ENCODE peak calls at places on chromosomes 6 and 20, in six cellular contexts. One of them, this sample, is unnamed.

GRCh38 chr6:158630944-158631616 is 13.5 kb downstream of the DYNLT1 start:
- DNase-seq in mammary epithelial cell: peak
- DNase-seq in neural crest cell: no peak
- DNase-seq in fibroblast of lung: peak
- DNase-seq in NB4: no peak
- DNase-seq in omental fat pad: no peak
- DNase-seq in this sample: no peak

GRCh38 chr6:149054559-149055194 is 262.8 kb upstream of the TAB2 start:
- DNase-seq in mammary epithelial cell: no peak
- DNase-seq in neural crest cell: no peak
- DNase-seq in fibroblast of lung: no peak
- DNase-seq in NB4: no peak
- DNase-seq in omental fat pad: no peak
- DNase-seq in this sample: peak

GRCh38 chr20:3239867-3240775 is 1.1 kb upstream of the SLC4A11 start:
- DNase-seq in mammary epithelial cell: peak
- DNase-seq in neural crest cell: no peak
- DNase-seq in fibroblast of lung: peak
- DNase-seq in NB4: no peak
- DNase-seq in omental fat pad: no peak
- DNase-seq in this sample: peak

GRCh38 chr6:33249732-33250625 is 21.7 kb downstream of the VPS52 start:
- DNase-seq in mammary epithelial cell: peak
- DNase-seq in neural crest cell: no peak
- DNase-seq in fibroblast of lung: peak
- DNase-seq in NB4: peak
- DNase-seq in omental fat pad: no peak
- DNase-seq in this sample: peak

GRCh38 chr6:169452117-169452868 is 198.6 kb upstream of the THBS2 start:
- DNase-seq in mammary epithelial cell: peak
- DNase-seq in neural crest cell: no peak
- DNase-seq in fibroblast of lung: peak
- DNase-seq in NB4: no peak
- DNase-seq in omental fat pad: peak
- DNase-seq in this sample: no peak

GRCh38 chr6:169577974-169578373 is 123.9 kb downstream of the WDR27 start:
- DNase-seq in mammary epithelial cell: no peak
- DNase-seq in neural crest cell: no peak
- DNase-seq in fibroblast of lung: no peak
- DNase-seq in NB4: no peak
- DNase-seq in omental fat pad: no peak
- DNase-seq in this sample: no peak

GRCh38 chr20:60211618-60212463 is 253.6 kb downstream of the CDH26 start:
- DNase-seq in mammary epithelial cell: no peak
- DNase-seq in neural crest cell: no peak
- DNase-seq in fibroblast of lung: no peak
- DNase-seq in NB4: no peak
- DNase-seq in omental fat pad: no peak
- DNase-seq in this sample: no peak

GRCh38 chr6:17281497-17282481 is 628 bp downstream of the RBM24 start:
- DNase-seq in mammary epithelial cell: no peak
- DNase-seq in neural crest cell: peak
- DNase-seq in fibroblast of lung: peak
- DNase-seq in NB4: no peak
- DNase-seq in omental fat pad: no peak
- DNase-seq in this sample: no peak

GRCh38 chr6:31821301-31822037 is 6.1 kb upstream of the HSPA1B start:
- DNase-seq in mammary epithelial cell: peak
- DNase-seq in neural crest cell: peak
- DNase-seq in fibroblast of lung: peak
- DNase-seq in NB4: peak
- DNase-seq in omental fat pad: peak
- DNase-seq in this sample: peak

GRCh38 chr6:51949451-51949850 is 138.0 kb downstream of the PKHD1 start:
- DNase-seq in mammary epithelial cell: no peak
- DNase-seq in neural crest cell: no peak
- DNase-seq in fibroblast of lung: no peak
- DNase-seq in NB4: no peak
- DNase-seq in omental fat pad: no peak
- DNase-seq in this sample: no peak

GRCh38 chr6:167937948-167938911 is 59.2 kb upstream of the KIF25 start:
- DNase-seq in mammary epithelial cell: peak
- DNase-seq in neural crest cell: no peak
- DNase-seq in fibroblast of lung: no peak
- DNase-seq in NB4: peak
- DNase-seq in omental fat pad: no peak
- DNase-seq in this sample: no peak

GRCh38 chr6:35731736-35732532 is 4.9 kb upstream of the ARMC12 start:
- DNase-seq in mammary epithelial cell: peak
- DNase-seq in neural crest cell: peak
- DNase-seq in fibroblast of lung: peak
- DNase-seq in NB4: peak
- DNase-seq in omental fat pad: peak
- DNase-seq in this sample: peak

GRCh38 chr20:19693508-19693907 is 64.5 kb upstream of the RIN2 start:
- DNase-seq in mammary epithelial cell: no peak
- DNase-seq in neural crest cell: no peak
- DNase-seq in fibroblast of lung: no peak
- DNase-seq in NB4: no peak
- DNase-seq in omental fat pad: no peak
- DNase-seq in this sample: no peak

GRCh38 chr20:32474967-32475819 is 109.9 kb downstream of the NOL4L start:
- DNase-seq in mammary epithelial cell: peak
- DNase-seq in neural crest cell: peak
- DNase-seq in fibroblast of lung: peak
- DNase-seq in NB4: no peak
- DNase-seq in omental fat pad: no peak
- DNase-seq in this sample: peak

GRCh38 chr20:33730946-33731692 is 677 bp upstream of the ZNF341 start:
- DNase-seq in mammary epithelial cell: no peak
- DNase-seq in neural crest cell: no peak
- DNase-seq in fibroblast of lung: no peak
- DNase-seq in NB4: no peak
- DNase-seq in omental fat pad: no peak
- DNase-seq in this sample: no peak

GRCh38 chr6:79277109-79277508 is 42.6 kb upstream of the HMGN3 start:
- DNase-seq in mammary epithelial cell: peak
- DNase-seq in neural crest cell: no peak
- DNase-seq in fibroblast of lung: peak
- DNase-seq in NB4: no peak
- DNase-seq in omental fat pad: no peak
- DNase-seq in this sample: no peak

GRCh38 chr6:31927242-31927867 is at the start of gene C2:
- DNase-seq in mammary epithelial cell: no peak
- DNase-seq in neural crest cell: no peak
- DNase-seq in fibroblast of lung: no peak
- DNase-seq in NB4: no peak
- DNase-seq in omental fat pad: no peak
- DNase-seq in this sample: no peak

GRCh38 chr20:44032583-44033138 is 118.0 kb downstream of the TOX2 start:
- DNase-seq in mammary epithelial cell: no peak
- DNase-seq in neural crest cell: no peak
- DNase-seq in fibroblast of lung: no peak
- DNase-seq in NB4: no peak
- DNase-seq in omental fat pad: no peak
- DNase-seq in this sample: no peak

GRCh38 chr6:90677440-90677839 is 90.6 kb upstream of the MAP3K7 start:
- DNase-seq in mammary epithelial cell: no peak
- DNase-seq in neural crest cell: no peak
- DNase-seq in fibroblast of lung: no peak
- DNase-seq in NB4: no peak
- DNase-seq in omental fat pad: no peak
- DNase-seq in this sample: no peak

GRCh38 chr6:47992805-47993204 is 118.2 kb downstream of the PTCHD4 start:
- DNase-seq in mammary epithelial cell: no peak
- DNase-seq in neural crest cell: no peak
- DNase-seq in fibroblast of lung: no peak
- DNase-seq in NB4: no peak
- DNase-seq in omental fat pad: no peak
- DNase-seq in this sample: no peak

GRCh38 chr6:108699290-108700041 is 138.7 kb downstream of the FOXO3 start:
- DNase-seq in mammary epithelial cell: no peak
- DNase-seq in neural crest cell: no peak
- DNase-seq in fibroblast of lung: peak
- DNase-seq in NB4: no peak
- DNase-seq in omental fat pad: no peak
- DNase-seq in this sample: no peak

GRCh38 chr6:11732036-11732545 is 46.5 kb downstream of the ADTRP start:
- DNase-seq in mammary epithelial cell: no peak
- DNase-seq in neural crest cell: no peak
- DNase-seq in fibroblast of lung: peak
- DNase-seq in NB4: peak
- DNase-seq in omental fat pad: no peak
- DNase-seq in this sample: peak

GRCh38 chr20:4512891-4513550 is 208.7 kb upstream of the PRND start:
- DNase-seq in mammary epithelial cell: peak
- DNase-seq in neural crest cell: no peak
- DNase-seq in fibroblast of lung: peak
- DNase-seq in NB4: no peak
- DNase-seq in omental fat pad: no peak
- DNase-seq in this sample: no peak

GRCh38 chr6:55496201-55496600 is 82.8 kb downstream of the HMGCLL1 start:
- DNase-seq in mammary epithelial cell: peak
- DNase-seq in neural crest cell: no peak
- DNase-seq in fibroblast of lung: no peak
- DNase-seq in NB4: no peak
- DNase-seq in omental fat pad: no peak
- DNase-seq in this sample: no peak

GRCh38 chr6:134217110-134217509 is 100.8 kb downstream of the SGK1 start:
- DNase-seq in mammary epithelial cell: no peak
- DNase-seq in neural crest cell: no peak
- DNase-seq in fibroblast of lung: no peak
- DNase-seq in NB4: no peak
- DNase-seq in omental fat pad: no peak
- DNase-seq in this sample: no peak

GRCh38 chr6:160767647-160768019 is 65.6 kb downstream of the PLG start:
- DNase-seq in mammary epithelial cell: no peak
- DNase-seq in neural crest cell: no peak
- DNase-seq in fibroblast of lung: no peak
- DNase-seq in NB4: no peak
- DNase-seq in omental fat pad: no peak
- DNase-seq in this sample: no peak

GRCh38 chr20:10714236-10714975 is 40.6 kb upstream of the JAG1 start:
- DNase-seq in mammary epithelial cell: peak
- DNase-seq in neural crest cell: no peak
- DNase-seq in fibroblast of lung: peak
- DNase-seq in NB4: no peak
- DNase-seq in omental fat pad: no peak
- DNase-seq in this sample: no peak

GRCh38 chr6:68054776-68055175 is 580.3 kb upstream of the ADGRB3 start:
- DNase-seq in mammary epithelial cell: no peak
- DNase-seq in neural crest cell: no peak
- DNase-seq in fibroblast of lung: peak
- DNase-seq in NB4: no peak
- DNase-seq in omental fat pad: no peak
- DNase-seq in this sample: no peak

DNA sequence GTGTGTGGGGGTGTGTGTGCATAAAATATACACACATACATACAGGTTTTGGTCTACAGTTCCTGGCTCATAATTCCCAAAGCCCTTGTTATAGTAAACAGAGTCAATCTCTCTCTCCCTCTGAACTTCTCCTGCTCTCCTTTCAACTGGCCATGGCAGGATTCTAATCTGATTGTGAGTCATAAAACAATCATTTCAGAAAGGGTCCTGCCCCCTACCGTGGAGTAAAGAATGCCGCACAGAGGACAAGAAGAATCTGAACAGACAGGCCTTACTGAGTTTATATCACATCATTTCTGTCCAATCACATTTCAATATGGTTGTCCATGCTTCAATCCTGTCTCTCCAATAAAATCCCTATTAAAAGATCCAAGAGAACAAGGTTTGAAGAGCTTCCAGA is 416.9 kb downstream of the FRK start:
- DNase-seq in mammary epithelial cell: peak
- DNase-seq in neural crest cell: no peak
- DNase-seq in fibroblast of lung: peak
- DNase-seq in NB4: no peak
- DNase-seq in omental fat pad: no peak
- DNase-seq in this sample: no peak
- TF ChIP-seq CTCF in mammary epithelial cell: peak
- TF ChIP-seq CTCF in neural crest cell: no peak
- TF ChIP-seq CTCF in fibroblast of lung: no peak
- TF ChIP-seq CTCF in NB4: no peak
- TF ChIP-seq CTCF in omental fat pad: no peak
- TF ChIP-seq CTCF in this sample: no peak

GRCh38 chr6:7108964-7109836 is 1.4 kb downstream of the RREB1 start:
- DNase-seq in mammary epithelial cell: peak
- DNase-seq in neural crest cell: peak
- DNase-seq in fibroblast of lung: peak
- DNase-seq in NB4: peak
- DNase-seq in omental fat pad: no peak
- DNase-seq in this sample: peak
- TF ChIP-seq CTCF in mammary epithelial cell: no peak
- TF ChIP-seq CTCF in neural crest cell: peak
- TF ChIP-seq CTCF in fibroblast of lung: no peak
- TF ChIP-seq CTCF in NB4: no peak
- TF ChIP-seq CTCF in omental fat pad: no peak
- TF ChIP-seq CTCF in this sample: no peak

DNA sequence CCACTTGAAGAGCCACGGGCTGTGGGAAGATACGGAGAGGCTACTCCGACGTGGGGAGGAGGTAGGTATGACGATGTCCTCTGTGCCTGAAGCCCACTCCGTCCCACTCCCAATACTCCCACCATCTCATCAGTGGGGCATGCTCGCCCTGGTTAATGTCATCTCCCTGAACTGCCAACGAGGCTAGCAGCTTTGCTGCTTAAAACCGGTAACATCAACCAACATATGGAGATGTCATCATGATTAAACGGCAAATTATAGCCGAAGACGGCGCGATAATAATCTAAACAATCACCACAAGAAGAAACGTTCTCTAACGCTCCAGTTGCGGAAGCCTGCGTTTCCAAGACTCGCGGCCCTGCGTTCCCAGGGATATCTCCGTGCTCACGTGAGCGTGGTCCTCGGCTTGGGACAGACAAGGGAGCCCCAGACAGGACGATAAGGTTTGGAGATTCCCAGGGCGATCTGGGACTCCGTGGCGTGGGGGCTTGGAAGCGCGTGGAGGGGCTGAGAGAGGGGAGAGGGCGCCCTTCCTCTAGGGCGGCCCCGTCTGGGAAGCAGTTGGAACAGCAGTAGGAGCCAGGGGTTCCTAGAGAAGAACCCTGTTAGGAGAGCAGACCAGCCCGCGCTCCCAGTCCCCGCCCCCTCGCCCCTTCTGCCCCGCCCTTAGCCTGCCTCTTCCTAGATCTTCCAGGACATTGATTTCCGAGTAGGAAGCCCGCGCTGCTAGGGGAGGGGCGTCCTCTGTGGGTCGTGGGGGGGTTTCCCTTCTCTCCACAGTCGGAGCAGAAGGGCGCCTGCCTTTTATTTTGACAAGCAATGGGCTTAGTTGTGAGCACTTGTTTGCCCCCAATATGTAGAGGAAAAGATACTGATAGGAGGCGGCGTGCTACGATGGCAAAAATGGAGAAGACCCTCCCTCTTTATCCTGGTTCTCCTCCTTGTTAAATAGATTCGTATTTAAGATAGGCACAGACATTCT is 10.7 kb downstream of the NRN1 start:
- DNase-seq in mammary epithelial cell: peak
- DNase-seq in neural crest cell: peak
- DNase-seq in fibroblast of lung: no peak
- DNase-seq in NB4: peak
- DNase-seq in omental fat pad: no peak
- DNase-seq in this sample: no peak
- TF ChIP-seq CTCF in mammary epithelial cell: peak
- TF ChIP-seq CTCF in neural crest cell: peak
- TF ChIP-seq CTCF in fibroblast of lung: peak
- TF ChIP-seq CTCF in NB4: no peak
- TF ChIP-seq CTCF in omental fat pad: no peak
- TF ChIP-seq CTCF in this sample: no peak

GRCh38 chr6:14038636-14039035 is 78.9 kb upstream of the CD83 start:
- DNase-seq in mammary epithelial cell: no peak
- DNase-seq in neural crest cell: no peak
- DNase-seq in fibroblast of lung: peak
- DNase-seq in NB4: no peak
- DNase-seq in omental fat pad: no peak
- DNase-seq in this sample: no peak
- TF ChIP-seq CTCF in mammary epithelial cell: no peak
- TF ChIP-seq CTCF in neural crest cell: no peak
- TF ChIP-seq CTCF in fibroblast of lung: no peak
- TF ChIP-seq CTCF in NB4: no peak
- TF ChIP-seq CTCF in omental fat pad: no peak
- TF ChIP-seq CTCF in this sample: no peak